ENCODE peak calls at places on chromosomes 13 and 19, in eight cellular contexts. One of them, this sample, is unnamed.
A peak's percentile ranks its signal among the peaks of the same experiment; 100 is the strongest.

GRCh38 chr13:110306960-110307696 is at the start of the genes COL4A1 and COL4A2:
- DNase-seq in NB4: no peak
- DNase-seq in transverse colon: peak; percentile 61
- DNase-seq in IMR-90: peak; percentile 77
- DNase-seq in body of pancreas: peak; percentile 46
- DNase-seq in ovary: peak; percentile 90
- DNase-seq in vagina: peak; percentile 87
- DNase-seq in suprapubic skin: no peak
- DNase-seq in this sample: peak; percentile 68

GRCh38 chr13:25977216-25977615 is 74.6 kb downstream of the SHISA2 start:
- DNase-seq in suprapubic skin: no peak
- DNase-seq in body of pancreas: peak; percentile 21
- DNase-seq in vagina: no peak
- DNase-seq in NB4: no peak
- DNase-seq in IMR-90: no peak
- DNase-seq in ovary: no peak
- DNase-seq in transverse colon: no peak
- DNase-seq in this sample: no peak

GRCh38 chr19:3632739-3633558 is 6.4 kb upstream of the CACTIN start:
- DNase-seq in ovary: peak; percentile 89
- DNase-seq in vagina: no peak
- DNase-seq in body of pancreas: no peak
- DNase-seq in IMR-90: no peak
- DNase-seq in transverse colon: no peak
- DNase-seq in NB4: no peak
- DNase-seq in suprapubic skin: no peak
- DNase-seq in this sample: peak; percentile 70

GRCh38 chr19:41701401-41702075 is 6.9 kb upstream of the CEACAM5 start:
- DNase-seq in transverse colon: peak; percentile 70
- DNase-seq in ovary: no peak
- DNase-seq in NB4: peak; percentile 39
- DNase-seq in vagina: peak; percentile 44
- DNase-seq in body of pancreas: peak; percentile 29
- DNase-seq in IMR-90: no peak
- DNase-seq in suprapubic skin: no peak
- DNase-seq in this sample: no peak

GRCh38 chr13:43572601-43573360 is 214.0 kb downstream of the ENOX1 start:
- DNase-seq in ovary: no peak
- DNase-seq in NB4: no peak
- DNase-seq in body of pancreas: no peak
- DNase-seq in vagina: no peak
- DNase-seq in transverse colon: no peak
- DNase-seq in suprapubic skin: no peak
- DNase-seq in IMR-90: peak; percentile 25
- DNase-seq in this sample: no peak

GRCh38 chr19:4539697-4540581 is at the start of gene LRG1:
- DNase-seq in NB4: peak; percentile 76
- DNase-seq in IMR-90: no peak
- DNase-seq in suprapubic skin: no peak
- DNase-seq in ovary: peak; percentile 67
- DNase-seq in transverse colon: peak; percentile 88
- DNase-seq in vagina: no peak
- DNase-seq in body of pancreas: peak; percentile 91
- DNase-seq in this sample: no peak

GRCh38 chr13:111204438-111205177 is 89.5 kb downstream of the ARHGEF7 start:
- DNase-seq in transverse colon: no peak
- DNase-seq in body of pancreas: peak; percentile 31
- DNase-seq in IMR-90: peak; percentile 84
- DNase-seq in NB4: peak; percentile 75
- DNase-seq in ovary: peak; percentile 80
- DNase-seq in vagina: no peak
- DNase-seq in suprapubic skin: no peak
- DNase-seq in this sample: no peak

GRCh38 chr13:40484101-40484800 is 182.2 kb downstream of the FOXO1 start:
- DNase-seq in vagina: no peak
- DNase-seq in suprapubic skin: no peak
- DNase-seq in IMR-90: no peak
- DNase-seq in NB4: no peak
- DNase-seq in body of pancreas: no peak
- DNase-seq in ovary: no peak
- DNase-seq in transverse colon: no peak
- DNase-seq in this sample: no peak

GRCh38 chr13:46961719-46962118 is 64.9 kb upstream of the HTR2A start:
- DNase-seq in body of pancreas: no peak
- DNase-seq in transverse colon: no peak
- DNase-seq in NB4: peak; percentile 88
- DNase-seq in ovary: no peak
- DNase-seq in IMR-90: peak; percentile 89
- DNase-seq in vagina: no peak
- DNase-seq in suprapubic skin: no peak
- DNase-seq in this sample: no peak

GRCh38 chr19:11378319-11379189 is 4.1 kb downstream of the SWSAP1 start:
- DNase-seq in body of pancreas: peak; percentile 49
- DNase-seq in NB4: peak; percentile 61
- DNase-seq in IMR-90: peak; percentile 89
- DNase-seq in ovary: peak; percentile 71
- DNase-seq in vagina: no peak
- DNase-seq in suprapubic skin: no peak
- DNase-seq in transverse colon: peak; percentile 39
- DNase-seq in this sample: peak; percentile 75

GRCh38 chr19:44776402-44777096 is 1.1 kb upstream of the CBLC start:
- DNase-seq in body of pancreas: no peak
- DNase-seq in IMR-90: no peak
- DNase-seq in NB4: no peak
- DNase-seq in transverse colon: peak; percentile 94
- DNase-seq in ovary: no peak
- DNase-seq in suprapubic skin: peak; percentile 89
- DNase-seq in vagina: no peak
- DNase-seq in this sample: no peak

GRCh38 chr19:2610637-2611482 is 91.6 kb downstream of the GNG7 start:
- DNase-seq in vagina: no peak
- DNase-seq in ovary: peak; percentile 96
- DNase-seq in IMR-90: peak; percentile 94
- DNase-seq in transverse colon: peak; percentile 95
- DNase-seq in NB4: peak; percentile 69
- DNase-seq in body of pancreas: peak; percentile 97
- DNase-seq in suprapubic skin: peak; percentile 95
- DNase-seq in this sample: peak; percentile 95
- TF ChIP-seq POLR2A in vagina: no peak
- TF ChIP-seq POLR2A in ovary: peak; percentile 44
- TF ChIP-seq POLR2A in IMR-90: no peak
- TF ChIP-seq POLR2A in transverse colon: no peak
- TF ChIP-seq POLR2A in NB4: no peak
- TF ChIP-seq POLR2A in body of pancreas: peak; percentile 71
- TF ChIP-seq POLR2A in suprapubic skin: no peak
- TF ChIP-seq POLR2A in this sample: no peak

DNA sequence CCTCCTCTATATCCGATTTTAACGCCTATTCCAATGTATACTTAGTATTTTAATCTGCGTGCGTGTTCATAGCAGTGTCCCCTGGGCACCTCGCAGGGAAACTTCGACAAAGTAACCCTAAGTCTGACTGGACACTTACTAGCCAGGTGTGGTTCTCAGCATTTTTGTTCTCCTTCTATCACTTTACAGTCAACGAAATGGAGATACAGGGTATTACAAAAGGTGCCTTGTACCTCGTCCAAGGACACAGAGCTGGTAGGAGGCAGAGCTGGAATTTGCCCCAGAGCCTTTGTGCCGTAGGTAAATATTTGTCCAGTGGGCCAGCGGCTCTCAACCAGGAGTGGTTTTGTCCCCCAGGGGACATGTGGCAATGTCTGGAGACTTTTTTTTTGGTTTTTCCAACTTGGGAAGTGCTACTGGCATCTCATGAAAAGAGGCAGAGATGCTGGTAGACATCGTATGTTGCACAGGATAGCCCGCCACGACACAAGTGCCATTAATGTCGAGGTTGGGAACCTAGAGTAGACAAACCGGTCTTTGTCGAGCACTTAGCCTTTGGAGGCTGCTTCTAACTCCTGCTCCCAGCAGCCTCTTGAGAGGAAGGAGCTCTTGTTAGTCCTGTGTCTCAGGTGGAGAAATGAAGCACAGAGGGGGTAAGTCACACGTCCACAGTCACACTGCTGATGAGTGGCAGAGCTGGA is 1.1 kb downstream of the ZNF444 start:
- DNase-seq in NB4: no peak
- DNase-seq in vagina: no peak
- DNase-seq in body of pancreas: peak; percentile 87
- DNase-seq in ovary: no peak
- DNase-seq in transverse colon: peak; percentile 64
- DNase-seq in suprapubic skin: no peak
- DNase-seq in IMR-90: no peak
- DNase-seq in this sample: no peak
- TF ChIP-seq POLR2A in NB4: no peak
- TF ChIP-seq POLR2A in vagina: no peak
- TF ChIP-seq POLR2A in body of pancreas: peak; percentile 80
- TF ChIP-seq POLR2A in ovary: no peak
- TF ChIP-seq POLR2A in transverse colon: no peak
- TF ChIP-seq POLR2A in suprapubic skin: no peak
- TF ChIP-seq POLR2A in IMR-90: no peak
- TF ChIP-seq POLR2A in this sample: no peak

GRCh38 chr13:75384881-75385707 is 96.9 kb downstream of the TBC1D4 start:
- DNase-seq in vagina: no peak
- DNase-seq in suprapubic skin: no peak
- DNase-seq in transverse colon: no peak
- DNase-seq in NB4: peak; percentile 18
- DNase-seq in IMR-90: no peak
- DNase-seq in body of pancreas: no peak
- DNase-seq in ovary: no peak
- DNase-seq in this sample: no peak
- TF ChIP-seq POLR2A in vagina: no peak
- TF ChIP-seq POLR2A in suprapubic skin: no peak
- TF ChIP-seq POLR2A in transverse colon: no peak
- TF ChIP-seq POLR2A in NB4: no peak
- TF ChIP-seq POLR2A in IMR-90: no peak
- TF ChIP-seq POLR2A in body of pancreas: no peak
- TF ChIP-seq POLR2A in ovary: no peak
- TF ChIP-seq POLR2A in this sample: no peak

GRCh38 chr19:6210091-6210490 is 69.7 kb downstream of the MLLT1 start:
- DNase-seq in vagina: no peak
- DNase-seq in transverse colon: no peak
- DNase-seq in ovary: peak; percentile 19
- DNase-seq in IMR-90: no peak
- DNase-seq in NB4: no peak
- DNase-seq in suprapubic skin: no peak
- DNase-seq in body of pancreas: no peak
- DNase-seq in this sample: no peak
- TF ChIP-seq POLR2A in vagina: no peak
- TF ChIP-seq POLR2A in transverse colon: no peak
- TF ChIP-seq POLR2A in ovary: no peak
- TF ChIP-seq POLR2A in IMR-90: no peak
- TF ChIP-seq POLR2A in NB4: no peak
- TF ChIP-seq POLR2A in suprapubic skin: no peak
- TF ChIP-seq POLR2A in body of pancreas: no peak
- TF ChIP-seq POLR2A in this sample: no peak

GRCh38 chr19:35511337-35511736 is 2.1 kb downstream of the DMKN start:
- DNase-seq in ovary: no peak
- DNase-seq in suprapubic skin: no peak
- DNase-seq in IMR-90: no peak
- DNase-seq in vagina: no peak
- DNase-seq in NB4: no peak
- DNase-seq in body of pancreas: no peak
- DNase-seq in transverse colon: no peak
- DNase-seq in this sample: no peak

GRCh38 chr19:35508129-35508528 is 5.3 kb downstream of the DMKN start:
- DNase-seq in vagina: no peak
- DNase-seq in IMR-90: no peak
- DNase-seq in suprapubic skin: no peak
- DNase-seq in body of pancreas: no peak
- DNase-seq in NB4: no peak
- DNase-seq in transverse colon: no peak
- DNase-seq in ovary: no peak
- DNase-seq in this sample: no peak

GRCh38 chr19:35509018-35509652 is 4.3 kb downstream of the DMKN start:
- DNase-seq in ovary: peak; percentile 60
- DNase-seq in suprapubic skin: no peak
- DNase-seq in vagina: no peak
- DNase-seq in transverse colon: peak; percentile 71
- DNase-seq in IMR-90: no peak
- DNase-seq in NB4: no peak
- DNase-seq in body of pancreas: peak; percentile 76
- DNase-seq in this sample: no peak

GRCh38 chr19:35510626-35510964 is 2.9 kb downstream of the DMKN start:
- DNase-seq in NB4: no peak
- DNase-seq in suprapubic skin: no peak
- DNase-seq in vagina: no peak
- DNase-seq in transverse colon: no peak
- DNase-seq in ovary: no peak
- DNase-seq in body of pancreas: no peak
- DNase-seq in IMR-90: no peak
- DNase-seq in this sample: no peak

GRCh38 chr19:35509861-35510625 is 3.4 kb downstream of the DMKN start:
- DNase-seq in body of pancreas: peak; percentile 92
- DNase-seq in IMR-90: peak; percentile 22
- DNase-seq in ovary: peak; percentile 91
- DNase-seq in transverse colon: peak; percentile 86
- DNase-seq in vagina: no peak
- DNase-seq in NB4: peak; percentile 28
- DNase-seq in suprapubic skin: no peak
- DNase-seq in this sample: peak; percentile 77
- TF ChIP-seq POLR2A in body of pancreas: peak; percentile 91
- TF ChIP-seq POLR2A in IMR-90: no peak
- TF ChIP-seq POLR2A in ovary: peak; percentile 51
- TF ChIP-seq POLR2A in transverse colon: no peak
- TF ChIP-seq POLR2A in vagina: no peak
- TF ChIP-seq POLR2A in NB4: no peak
- TF ChIP-seq POLR2A in suprapubic skin: no peak
- TF ChIP-seq POLR2A in this sample: no peak

This sample was measured in testis.